ENCODE peak calls at places on chromosomes 11 and 22, in seven cellular contexts. M is coronary artery; F is AG09309; L is astrocyte of the spinal cord; V is psoas muscle; Z is PC-9; P is CD8-positive, alpha-beta T cell. K is an unnamed sample.

GRCh38 chr11:825366-826231 is 2.1 kb upstream of the CRACR2B start:
- DNase-seq in P (no peak), Z (peak), M (no peak), L (no peak), F (no peak), V (no peak), K (no peak)

GRCh38 chr11:28529540-28530410 is 421.6 kb downstream of the METTL15 start:
- DNase-seq in Z (no peak), L (peak), V (no peak), F (peak), M (no peak), P (no peak), K (peak)

GRCh38 chr11:9138612-9139579 is 47.5 kb upstream of the SCUBE2 start:
- DNase-seq in M (no peak), F (peak), Z (peak), L (peak), V (no peak), P (no peak), K (peak)

GRCh38 chr11:105168457-105168856 is 28.9 kb upstream of the CARD18 start:
- DNase-seq in L (peak), F (no peak), P (no peak), M (no peak), V (no peak), Z (no peak), K (peak)

GRCh38 chr11:88353386-88353785 is 15.8 kb upstream of the CTSC start:
- DNase-seq in F (no peak), P (no peak), Z (no peak), L (no peak), M (no peak), V (no peak), K (no peak)

GRCh38 chr11:1772270-1773130 is 8.8 kb upstream of the CTSD start:
- DNase-seq in Z (peak), F (peak), L (peak), V (peak), P (no peak), M (peak), K (peak)

GRCh38 chr11:44834846-44835245 is 108.1 kb downstream of the TSPAN18 start:
- DNase-seq in V (no peak), L (no peak), Z (no peak), P (no peak), M (no peak), F (no peak), K (no peak)

GRCh38 chr11:1782026-1782696 is 18.4 kb upstream of the CTSD start:
- DNase-seq in P (no peak), Z (no peak), M (no peak), F (no peak), V (no peak), L (no peak), K (no peak)

GRCh38 chr22:50416996-50417395 is 57.8 kb downstream of the SBF1 start:
- DNase-seq in P (no peak), V (no peak), Z (no peak), L (no peak), M (no peak), F (no peak), K (no peak)

GRCh38 chr22:48663297-48663696 is 1164.4 kb downstream of the BRD1 start:
- DNase-seq in M (no peak), V (peak), L (no peak), Z (no peak), P (no peak), F (no peak), K (peak)

GRCh38 chr11:574632-575323 is 1.5 kb upstream of the PHRF1 start:
- DNase-seq in V (no peak), L (no peak), M (no peak), P (no peak), F (no peak), Z (no peak), K (no peak)

GRCh38 chr11:62664405-62665074 is 470 bp downstream of the C11orf98 start:
- DNase-seq in P (no peak), Z (peak), V (peak), F (no peak), L (no peak), M (no peak), K (peak)

GRCh38 chr22:38172489-38173155 is 9.0 kb downstream of the PLA2G6 start:
- DNase-seq in M (peak), L (peak), Z (no peak), F (no peak), V (peak), P (peak), K (peak)

GRCh38 chr11:118117790-118118601 is 31.2 kb upstream of the SMIM35 start:
- DNase-seq in P (peak), M (no peak), V (peak), Z (no peak), F (no peak), L (no peak), K (no peak)

GRCh38 chr11:94545641-94546470 is 2.1 kb downstream of the FUT4 start:
- DNase-seq in P (no peak), V (no peak), Z (no peak), F (no peak), M (no peak), L (no peak), K (no peak)

GRCh38 chr11:61120865-61121831 is 18.9 kb downstream of the CD5 start:
- DNase-seq in Z (no peak), F (no peak), V (no peak), P (peak), M (no peak), L (peak), K (peak)

GRCh38 chr22:50727678-50728522 is 10.1 kb upstream of the ACR start:
- DNase-seq in M (no peak), V (peak), L (no peak), F (no peak), P (no peak), Z (no peak), K (no peak)

GRCh38 chr11:116787786-116788486 is at the start of gene ZPR1:
- DNase-seq in V (peak), M (peak), P (peak), Z (peak), L (peak), F (no peak), K (peak)

GRCh38 chr11:15342163-15342562 is 227.4 kb downstream of the INSC start:
- DNase-seq in M (no peak), F (no peak), V (no peak), L (no peak), P (no peak), Z (no peak), K (no peak)

GRCh38 chr11:117572129-117572528 is 224.9 kb downstream of the DSCAML1 start:
- DNase-seq in Z (no peak), P (no peak), M (no peak), F (no peak), L (no peak), V (no peak), K (no peak)

GRCh38 chr11:65868076-65868667 is 4.4 kb downstream of the EFEMP2 start:
- DNase-seq in V (no peak), L (no peak), M (no peak), F (no peak), P (no peak), Z (no peak), K (no peak)

GRCh38 chr11:125201525-125202121 is 37.1 kb downstream of the PKNOX2 start:
- DNase-seq in Z (peak), F (no peak), V (peak), P (no peak), M (no peak), L (no peak), K (peak)

GRCh38 chr22:28239941-28240340 is 320.9 kb upstream of the PITPNB start:
- DNase-seq in M (no peak), L (no peak), F (no peak), V (no peak), Z (no peak), P (no peak), K (no peak)

GRCh38 chr11:30172872-30173271 is 57.9 kb upstream of the FSHB start:
- DNase-seq in F (no peak), L (no peak), M (no peak), V (no peak), Z (no peak), P (no peak), K (peak)

GRCh38 chr22:50699754-50700386 is 27.2 kb downstream of the SHANK3 start:
- DNase-seq in F (no peak), M (no peak), V (peak), Z (no peak), L (no peak), P (no peak), K (no peak)

GRCh38 chr11:96466607-96467006 is 76.8 kb downstream of the JRKL start:
- DNase-seq in V (no peak), Z (no peak), F (no peak), P (no peak), L (no peak), M (no peak), K (no peak)

GRCh38 chr11:114889464-114890065 is 211.2 kb downstream of the NXPE2 start:
- DNase-seq in M (no peak), F (no peak), V (no peak), P (no peak), L (no peak), Z (no peak), K (no peak)

GRCh38 chr11:124739479-124740276 is at the start of gene NRGN:
- DNase-seq in P (peak), V (peak), M (peak), Z (peak), F (no peak), L (peak), K (peak)

GRCh38 chr11:125939081-125939521 is 6.7 kb upstream of the VSIG10L2 start:
- DNase-seq in M (peak), P (peak), V (no peak), Z (no peak), L (no peak), F (no peak), K (peak)

DNA sequence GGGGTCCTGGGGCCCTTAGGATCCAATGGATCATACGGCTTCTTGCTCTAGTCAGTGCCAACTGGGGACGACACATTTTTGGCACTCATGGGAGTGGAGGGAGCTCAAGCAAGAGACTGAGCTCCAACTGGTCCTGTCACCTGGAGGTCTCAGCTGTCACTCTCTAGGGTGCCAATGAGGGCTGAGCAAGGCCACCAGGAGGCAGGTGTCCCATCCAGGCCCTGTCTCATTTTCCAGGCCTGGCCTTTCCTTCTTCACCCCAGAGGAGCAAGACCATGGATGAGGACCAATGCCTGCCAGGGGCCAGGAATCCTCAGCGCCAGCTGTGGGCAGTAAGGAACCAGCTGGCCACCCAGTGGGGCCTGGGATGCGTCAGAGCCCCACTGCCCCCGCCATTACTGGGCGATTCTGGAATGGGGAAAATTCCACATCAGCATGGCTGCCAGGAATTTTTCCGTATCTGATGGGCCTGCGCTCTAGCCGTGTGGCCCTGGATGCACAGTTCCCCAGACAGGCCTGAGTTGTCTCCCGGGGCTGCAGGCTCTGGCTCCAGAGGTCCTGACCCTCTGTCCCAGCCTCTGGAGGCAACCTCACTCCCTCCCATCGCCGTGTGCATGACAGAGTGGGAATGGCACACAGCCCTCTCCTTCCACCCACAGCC is 676 bp upstream of the GAL3ST1 start:
- DNase-seq in Z (no peak), M (peak), L (peak), V (peak), F (peak), P (no peak), K (peak)
- TF ChIP-seq CTCF in Z (no peak), M (no peak), L (no peak), V (no peak), F (no peak), P (no peak), K (peak)

DNA sequence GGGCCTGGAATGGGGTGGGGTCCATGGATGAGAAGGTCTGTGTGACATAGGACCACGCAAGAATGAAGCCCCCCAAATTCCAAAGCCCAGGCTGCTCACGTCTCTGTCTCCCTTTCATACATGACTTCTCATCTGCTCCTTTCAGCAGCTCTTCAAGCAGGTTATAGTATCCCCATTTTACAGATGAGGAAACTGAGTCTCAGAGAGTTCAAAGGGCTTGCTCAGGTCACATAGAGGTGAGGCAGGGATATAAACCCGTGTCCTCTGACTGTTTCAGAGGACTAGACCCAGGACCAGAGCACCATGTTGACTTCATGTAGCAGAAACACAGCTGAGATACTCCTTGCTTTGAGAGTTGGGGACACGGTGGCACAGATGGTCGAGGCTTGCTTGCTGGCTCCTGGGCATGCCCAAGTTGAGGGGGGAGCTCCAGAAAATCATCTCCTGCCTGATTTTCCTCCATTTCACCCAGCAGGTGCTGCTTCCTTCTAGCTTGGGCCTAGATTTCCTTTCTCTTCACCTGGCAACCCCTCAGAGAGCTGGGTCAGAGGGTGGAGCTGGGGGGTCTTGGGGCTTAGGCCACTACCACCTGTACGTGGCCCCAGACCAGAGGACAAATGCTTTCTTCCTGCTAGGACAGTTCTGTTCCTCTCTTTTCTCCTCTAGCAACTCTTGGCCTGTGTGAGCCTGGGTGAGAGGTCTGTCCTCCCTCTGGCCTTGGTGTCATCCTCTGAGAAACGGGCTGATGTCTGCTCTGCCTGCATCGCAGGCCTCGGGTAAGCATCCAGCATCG is 24.1 kb upstream of the THY1 start:
- DNase-seq in P (no peak), F (no peak), Z (no peak), V (no peak), L (no peak), M (no peak), K (no peak)
- H3K4me3 ChIP-seq in P (no peak), F (no peak), Z (no peak), V (no peak), L (no peak), M (no peak), K (no peak)

GRCh38 chr22:45196308-45196707 is 32.6 kb downstream of the NUP50 start:
- DNase-seq in Z (peak), M (no peak), F (no peak), P (no peak), L (no peak), V (peak), K (no peak)

GRCh38 chr22:45194686-45195085 is 31.0 kb downstream of the NUP50 start:
- DNase-seq in M (no peak), F (no peak), V (peak), Z (peak), P (no peak), L (no peak), K (no peak)

GRCh38 chr22:45190473-45190872 is 26.7 kb downstream of the NUP50 start:
- DNase-seq in F (no peak), P (no peak), M (no peak), Z (peak), L (no peak), V (no peak), K (no peak)

GRCh38 chr22:45195616-45196015 is 31.9 kb downstream of the NUP50 start:
- DNase-seq in P (no peak), F (no peak), Z (peak), V (no peak), M (no peak), L (no peak), K (no peak)

DNA sequence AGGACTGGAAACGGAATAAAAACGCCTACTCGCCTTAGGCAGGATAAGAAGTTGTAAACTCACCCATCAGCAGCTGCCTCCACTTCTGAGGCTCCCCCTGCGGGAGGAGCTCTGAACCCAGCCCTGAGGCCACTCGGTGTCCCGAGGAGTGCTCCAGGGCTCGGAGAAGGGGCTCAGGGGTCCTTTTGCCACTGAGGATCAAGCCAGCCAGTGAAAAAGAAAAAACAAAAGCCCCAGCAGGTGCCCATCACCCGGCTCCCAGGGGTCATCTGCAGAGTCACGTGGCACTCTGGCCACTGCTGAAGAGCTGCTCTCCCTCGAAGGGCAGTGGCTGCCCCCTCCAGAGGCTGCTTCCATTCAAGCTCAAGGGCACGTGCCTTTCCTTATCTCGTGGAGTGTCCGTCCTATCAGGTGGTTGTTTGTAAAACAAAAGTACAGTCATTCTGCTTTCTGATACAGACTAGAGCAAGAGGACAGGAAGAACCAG is 29.0 kb downstream of the NUP50 start:
- DNase-seq in P (no peak), M (no peak), Z (no peak), V (peak), L (no peak), F (no peak), K (no peak)
- TF ChIP-seq CTCF in P (no peak), M (no peak), Z (no peak), V (no peak), L (no peak), F (peak), K (peak)

GRCh38 chr22:23751441-23751996 is 607 bp upstream of the ZNF70 start:
- DNase-seq in M (no peak), Z (no peak), L (peak), V (no peak), P (no peak), F (no peak), K (no peak)

GRCh38 chr22:23753371-23753770 is 854 bp downstream of the VPREB3 start:
- DNase-seq in F (no peak), L (no peak), P (no peak), M (no peak), V (no peak), Z (no peak), K (no peak)

GRCh38 chr22:23754220-23754919 is at the start of gene VPREB3:
- DNase-seq in Z (no peak), F (no peak), V (no peak), P (no peak), M (no peak), L (no peak), K (no peak)

GRCh38 chr22:23752090-23752691 is 1.3 kb upstream of the ZNF70 start:
- DNase-seq in P (no peak), F (no peak), L (no peak), M (no peak), Z (no peak), V (no peak), K (no peak)

GRCh38 chr22:23752750-23753149 is 1.5 kb downstream of the VPREB3 start:
- DNase-seq in V (no peak), P (no peak), F (no peak), L (no peak), M (no peak), Z (no peak), K (no peak)
- H3K4me3 ChIP-seq in V (no peak), P (no peak), F (no peak), L (no peak), M (no peak), Z (no peak), K (no peak)

GRCh38 chr11:123033895-123034294 is 28.0 kb downstream of the HSPA8 start:
- DNase-seq in F (no peak), M (no peak), V (no peak), Z (no peak), L (no peak), P (no peak), K (peak)
- TF ChIP-seq CTCF in F (peak), M (no peak), V (no peak), Z (no peak), L (peak), P (no peak), K (peak)

GRCh38 chr22:36856792-36857135 is 4.0 kb upstream of the NCF4 start:
- DNase-seq in P (no peak), L (no peak), F (no peak), V (no peak), M (no peak), Z (no peak), K (no peak)
- H3K4me3 ChIP-seq in P (no peak), L (no peak), F (no peak), V (no peak), M (no peak), Z (peak), K (no peak)

GRCh38 chr22:46827072-46827780 is 64.8 kb downstream of the TBC1D22A start:
- DNase-seq in Z (no peak), M (peak), P (no peak), L (no peak), V (no peak), F (no peak), K (no peak)

GRCh38 chr22:46829140-46829891 is 66.9 kb downstream of the TBC1D22A start:
- DNase-seq in M (peak), L (peak), P (no peak), Z (peak), V (no peak), F (peak), K (peak)

GRCh38 chr22:46826438-46826837 is 64.0 kb downstream of the TBC1D22A start:
- DNase-seq in Z (no peak), F (no peak), V (no peak), L (no peak), M (peak), P (no peak), K (no peak)

GRCh38 chr22:46828323-46829139 is 66.1 kb downstream of the TBC1D22A start:
- DNase-seq in Z (no peak), M (peak), P (no peak), L (no peak), V (no peak), F (no peak), K (no peak)

GRCh38 chr22:46827781-46828180 is 65.3 kb downstream of the TBC1D22A start:
- DNase-seq in Z (no peak), M (peak), V (no peak), F (no peak), P (no peak), L (no peak), K (no peak)
- TF ChIP-seq CTCF in Z (no peak), M (no peak), V (no peak), F (peak), P (no peak), L (no peak), K (no peak)

GRCh38 chr11:64687641-64688533 is 35.1 kb downstream of the NRXN2 start:
- DNase-seq in M (no peak), L (no peak), V (peak), Z (no peak), P (no peak), F (no peak), K (peak)
- H3K4me3 ChIP-seq in M (peak), L (no peak), V (peak), Z (no peak), P (no peak), F (no peak), K (no peak)

GRCh38 chr11:35064114-35064800 is 74.7 kb upstream of the CD44 start:
- DNase-seq in F (peak), P (no peak), L (peak), Z (no peak), M (no peak), V (no peak), K (no peak)
- TF ChIP-seq CTCF in F (no peak), P (no peak), L (no peak), Z (no peak), M (no peak), V (no peak), K (no peak)

GRCh38 chr11:35144103-35144741 is 5.3 kb downstream of the CD44 start:
- DNase-seq in L (peak), M (no peak), V (no peak), P (peak), F (peak), Z (peak), K (peak)
- H3K4me3 ChIP-seq in L (peak), M (peak), V (no peak), P (peak), F (peak), Z (peak), K (peak)